ENCODE peak calls at places on chromosomes 5 and 9, in five cellular contexts. One of them, this sample, is unnamed.

GRCh38 chr5:110768138-110768845 is 29.5 kb downstream of the SLC25A46 start:
- DNase-seq in naive thymus-derived CD4-positive, alpha-beta T cell: no peak
- DNase-seq in fibroblast of lung: peak
- DNase-seq in Calu3: no peak
- DNase-seq in kidney glomerular epithelial cell: no peak
- DNase-seq in this sample: no peak

GRCh38 chr5:153952893-153953292 is 85.8 kb downstream of the FAM114A2 start:
- DNase-seq in naive thymus-derived CD4-positive, alpha-beta T cell: no peak
- DNase-seq in fibroblast of lung: peak
- DNase-seq in Calu3: no peak
- DNase-seq in kidney glomerular epithelial cell: no peak
- DNase-seq in this sample: no peak

GRCh38 chr9:29625292-29625731 is 2052.0 kb upstream of the C9orf72 start:
- DNase-seq in naive thymus-derived CD4-positive, alpha-beta T cell: no peak
- DNase-seq in fibroblast of lung: peak
- DNase-seq in Calu3: no peak
- DNase-seq in kidney glomerular epithelial cell: peak
- DNase-seq in this sample: no peak

GRCh38 chr9:128787583-128788156 is 617 bp downstream of the TBC1D13 start:
- DNase-seq in naive thymus-derived CD4-positive, alpha-beta T cell: no peak
- DNase-seq in fibroblast of lung: peak
- DNase-seq in Calu3: no peak
- DNase-seq in kidney glomerular epithelial cell: no peak
- DNase-seq in this sample: peak

GRCh38 chr5:90747175-90747574 is 188.6 kb downstream of the ADGRV1 start:
- DNase-seq in naive thymus-derived CD4-positive, alpha-beta T cell: no peak
- DNase-seq in fibroblast of lung: no peak
- DNase-seq in Calu3: peak
- DNase-seq in kidney glomerular epithelial cell: peak
- DNase-seq in this sample: no peak

GRCh38 chr5:175285263-175285662 is 158.7 kb downstream of the DRD1 start:
- DNase-seq in naive thymus-derived CD4-positive, alpha-beta T cell: no peak
- DNase-seq in fibroblast of lung: peak
- DNase-seq in Calu3: no peak
- DNase-seq in kidney glomerular epithelial cell: no peak
- DNase-seq in this sample: no peak

GRCh38 chr5:126917918-126918623 is 112.3 kb downstream of the MARCHF3 start:
- DNase-seq in naive thymus-derived CD4-positive, alpha-beta T cell: no peak
- DNase-seq in fibroblast of lung: peak
- DNase-seq in Calu3: peak
- DNase-seq in kidney glomerular epithelial cell: no peak
- DNase-seq in this sample: peak

GRCh38 chr9:82903503-82903902 is 159.4 kb downstream of the RASEF start:
- DNase-seq in naive thymus-derived CD4-positive, alpha-beta T cell: no peak
- DNase-seq in fibroblast of lung: no peak
- DNase-seq in Calu3: no peak
- DNase-seq in kidney glomerular epithelial cell: no peak
- DNase-seq in this sample: no peak

GRCh38 chr5:1511037-1511436 is 12.7 kb downstream of the LPCAT1 start:
- DNase-seq in naive thymus-derived CD4-positive, alpha-beta T cell: peak
- DNase-seq in fibroblast of lung: no peak
- DNase-seq in Calu3: no peak
- DNase-seq in kidney glomerular epithelial cell: no peak
- DNase-seq in this sample: no peak

GRCh38 chr5:472076-472655 is 29.2 kb downstream of the EXOC3 start:
- DNase-seq in naive thymus-derived CD4-positive, alpha-beta T cell: peak
- DNase-seq in fibroblast of lung: no peak
- DNase-seq in Calu3: no peak
- DNase-seq in kidney glomerular epithelial cell: no peak
- DNase-seq in this sample: peak

GRCh38 chr5:168600409-168600808 is 21.2 kb upstream of the PANK3 start:
- DNase-seq in naive thymus-derived CD4-positive, alpha-beta T cell: no peak
- DNase-seq in fibroblast of lung: no peak
- DNase-seq in Calu3: no peak
- DNase-seq in kidney glomerular epithelial cell: no peak
- DNase-seq in this sample: no peak

GRCh38 chr9:112041536-112042243 is 133.4 kb downstream of the SUSD1 start:
- DNase-seq in naive thymus-derived CD4-positive, alpha-beta T cell: no peak
- DNase-seq in fibroblast of lung: peak
- DNase-seq in Calu3: peak
- DNase-seq in kidney glomerular epithelial cell: peak
- DNase-seq in this sample: peak

GRCh38 chr5:171825046-171825445 is 39.4 kb downstream of the SMIM23 start:
- DNase-seq in naive thymus-derived CD4-positive, alpha-beta T cell: no peak
- DNase-seq in fibroblast of lung: no peak
- DNase-seq in Calu3: no peak
- DNase-seq in kidney glomerular epithelial cell: no peak
- DNase-seq in this sample: no peak

This sample was measured in MCF 10A.